ENCODE peak calls at places on chromosomes 7 and 10, in six cellular contexts. D is non-pigmented ciliary epithelial cell; P is tibial artery; R is aorta; B is CD4-positive, CD25-positive, alpha-beta regulatory T cell; I is WERI-Rb-1. A is an unnamed sample.

GRCh38 chr10:73908853-73909611 is 1.9 kb upstream of the PLAU start:
- DNase-seq in D (peak; percentile 93), P (peak; percentile 68), R (peak; percentile 73), B (no peak), I (no peak), A (no peak)

GRCh38 chr7:155369-156000 is 36.9 kb upstream of the FAM20C start:
- DNase-seq in D (no peak), P (no peak), R (peak; percentile 10), B (no peak), I (peak; percentile 55), A (no peak)

GRCh38 chr7:29754874-29755490 is 51.3 kb upstream of the WIPF3 start:
- DNase-seq in D (no peak), P (no peak), R (no peak), B (no peak), I (no peak), A (no peak)

GRCh38 chr7:56062382-56062781 is 1.7 kb upstream of the SUMF2 start:
- DNase-seq in D (peak; percentile 63), P (no peak), R (no peak), B (no peak), I (no peak), A (no peak)

GRCh38 chr10:5317547-5318107 is 47.1 kb upstream of the UCN3 start:
- DNase-seq in D (peak; percentile 36), P (no peak), R (no peak), B (peak; percentile 21), I (no peak), A (peak; percentile 66)

GRCh38 chr10:132509506-132510173 is 27.9 kb upstream of the INPP5A start:
- DNase-seq in D (no peak), P (no peak), R (no peak), B (no peak), I (no peak), A (peak; percentile 45)

GRCh38 chr10:14601872-14602725 is 172.6 kb downstream of the FAM107B start:
- DNase-seq in D (peak; percentile 65), P (no peak), R (no peak), B (peak; percentile 50), I (no peak), A (no peak)

GRCh38 chr10:110644598-110645462 is 694 bp downstream of the RBM20 start:
- DNase-seq in D (no peak), P (no peak), R (no peak), B (no peak), I (no peak), A (no peak)

GRCh38 chr10:28386508-28386868 is 83.6 kb upstream of the MPP7 start:
- DNase-seq in D (no peak), P (no peak), R (no peak), B (no peak), I (no peak), A (no peak)